ENCODE peak calls at places on chromosomes 12 and 14, in four cellular contexts. K is HepG2, P is HCT116, V is K562. M is an unnamed sample.

GRCh38 chr12:38664661-38665269 is 240.6 kb downstream of the CPNE8 start:
- DNase-seq in V (no peak), K (peak), P (peak), M (peak)

GRCh38 chr14:100851946-100852620 is 26.2 kb downstream of the MEG3 start:
- DNase-seq in V (peak), K (no peak), P (no peak), M (no peak)

GRCh38 chr12:124837958-124838803 is 25.5 kb downstream of the SCARB1 start:
- DNase-seq in V (no peak), P (peak), K (peak), M (peak)

GRCh38 chr14:42004321-42004720 is 397.6 kb downstream of the LRFN5 start:
- DNase-seq in P (no peak), V (no peak), K (no peak), M (no peak)

GRCh38 chr14:105169776-105170655 is 1.4 kb upstream of the JAG2 start:
- DNase-seq in P (no peak), V (no peak), K (no peak), M (no peak)

GRCh38 chr12:48118491-48118890 is 673 bp upstream of the PFKM start:
- DNase-seq in V (peak), K (no peak), P (no peak), M (no peak)

GRCh38 chr14:64324461-64325255 is 30.5 kb upstream of the ESR2 start:
- DNase-seq in K (no peak), V (no peak), P (no peak), M (no peak)

GRCh38 chr12:110366474-110367208 is 36.9 kb downstream of the ANAPC7 start:
- DNase-seq in P (no peak), V (no peak), K (no peak), M (no peak)

GRCh38 chr12:16605666-16606116 is 271 bp downstream of the LMO3 start:
- DNase-seq in V (no peak), K (peak), P (no peak), M (peak)

GRCh38 chr12:58765653-58766554 is 154.4 kb downstream of the LRIG3 start:
- DNase-seq in K (peak), V (no peak), P (no peak), M (no peak)

GRCh38 chr12:29309320-29309902 is 71.6 kb downstream of the ERGIC2 start:
- DNase-seq in K (no peak), V (no peak), P (peak), M (peak)

GRCh38 chr14:101442451-101442850 is 118.8 kb upstream of the DIO3 start:
- DNase-seq in K (no peak), P (no peak), V (no peak), M (no peak)

GRCh38 chr14:36300337-36300736 is 20.1 kb downstream of the MBIP start:
- DNase-seq in V (no peak), K (peak), P (no peak), M (no peak)

GRCh38 chr12:75814856-75815754 is 216.5 kb downstream of the PHLDA1 start:
- DNase-seq in V (no peak), P (no peak), K (no peak), M (no peak)

GRCh38 chr14:68978550-68978911 is 571 bp downstream of the ACTN1 start:
- DNase-seq in K (no peak), P (no peak), V (peak), M (peak)

GRCh38 chr12:75704208-75704607 is 192.8 kb upstream of the KRR1 start:
- DNase-seq in P (peak), V (no peak), K (no peak), M (no peak)

GRCh38 chr12:43882578-43883178 is 46.8 kb downstream of the TMEM117 start:
- DNase-seq in V (peak), K (peak), P (peak), M (peak)

GRCh38 chr14:35155962-35156361 is 33.6 kb downstream of the PRORP start:
- DNase-seq in V (no peak), P (no peak), K (no peak), M (no peak)

GRCh38 chr14:104445832-104446381 is 133.7 kb upstream of the C14orf180 start:
- DNase-seq in K (no peak), P (no peak), V (no peak), M (no peak)

GRCh38 chr12:24494401-24494800 is 454.5 kb downstream of the BCAT1 start:
- DNase-seq in P (no peak), V (no peak), K (no peak), M (no peak)

GRCh38 chr14:22824711-22825359 is 4.9 kb upstream of the MRPL52 start:
- DNase-seq in P (peak), V (peak), K (peak), M (no peak)

GRCh38 chr14:86217523-86217922 is 687.6 kb downstream of the FLRT2 start:
- DNase-seq in V (no peak), K (no peak), P (no peak), M (no peak)

GRCh38 chr12:45268672-45269406 is 52.9 kb downstream of the ANO6 start:
- DNase-seq in P (peak), K (peak), V (peak), M (peak)

GRCh38 chr14:78446807-78447206 is 276.6 kb downstream of the NRXN3 start:
- DNase-seq in K (no peak), P (no peak), V (no peak), M (peak)

GRCh38 chr14:72751276-72752033 is 142.4 kb downstream of the DPF3 start:
- DNase-seq in P (no peak), K (no peak), V (no peak), M (no peak)

GRCh38 chr14:37453985-37454384 is 141.1 kb downstream of the FOXA1 start:
- DNase-seq in V (no peak), P (no peak), K (no peak), M (no peak)

GRCh38 chr14:55245657-55246268 is 25.5 kb upstream of the FBXO34 start:
- DNase-seq in K (peak), P (peak), V (no peak), M (peak)

GRCh38 chr12:105860556-105861207 is 278.1 kb downstream of the NUAK1 start:
- DNase-seq in K (peak), V (no peak), P (no peak), M (peak)

GRCh38 chr14:88198441-88198840 is 124.6 kb downstream of the KCNK10 start:
- DNase-seq in K (no peak), P (no peak), V (no peak), M (no peak)

GRCh38 chr12:13573698-13574321 is 377.3 kb downstream of the EMP1 start:
- DNase-seq in K (no peak), P (peak), V (no peak), M (no peak)

GRCh38 chr12:21545557-21545956 is 19.5 kb downstream of the SPX start:
- DNase-seq in K (no peak), V (no peak), P (no peak), M (no peak)

GRCh38 chr14:68951800-68952540 is 27.1 kb downstream of the ACTN1 start:
- DNase-seq in V (no peak), P (no peak), K (no peak), M (no peak)

GRCh38 chr12:124680863-124681778 is 113.7 kb upstream of the NCOR2 start:
- DNase-seq in K (peak), V (peak), P (peak), M (no peak)

GRCh38 chr12:62194031-62194430 is 66.2 kb upstream of the USP15 start:
- DNase-seq in P (no peak), K (peak), V (no peak), M (no peak)

GRCh38 chr12:62192486-62193250 is 67.5 kb upstream of the USP15 start:
- DNase-seq in P (peak), V (peak), K (peak), M (peak)

GRCh38 chr12:62194616-62195015 is 65.6 kb upstream of the USP15 start:
- DNase-seq in K (no peak), V (no peak), P (no peak), M (no peak)

GRCh38 chr12:62191747-62192485 is 68.3 kb upstream of the USP15 start:
- DNase-seq in K (no peak), P (no peak), V (no peak), M (no peak)

GRCh38 chr12:62196146-62196545 is 64.1 kb upstream of the USP15 start:
- DNase-seq in K (no peak), P (no peak), V (no peak), M (no peak)
- TF ChIP-seq JUND in K (no peak), P (no peak), V (no peak), M (no peak)

GRCh38 chr14:53037016-53037415 is 86.2 kb upstream of the FERMT2 start:
- DNase-seq in V (no peak), P (no peak), K (no peak), M (no peak)

GRCh38 chr14:53034036-53034435 is 83.2 kb upstream of the FERMT2 start:
- DNase-seq in P (no peak), V (no peak), K (no peak), M (no peak)

GRCh38 chr14:53034688-53035087 is 83.8 kb upstream of the FERMT2 start:
- DNase-seq in P (no peak), K (no peak), V (no peak), M (no peak)

GRCh38 chr14:53035336-53035735 is 84.5 kb upstream of the FERMT2 start:
- DNase-seq in V (no peak), K (no peak), P (no peak), M (no peak)

GRCh38 chr14:53035796-53036195 is 84.9 kb upstream of the FERMT2 start:
- DNase-seq in K (no peak), V (no peak), P (no peak), M (no peak)
- TF ChIP-seq JUND in K (no peak), V (no peak), P (no peak), M (no peak)

GRCh38 chr14:58238252-58239247 is 6.1 kb upstream of the PSMA3 start:
- DNase-seq in V (peak), K (no peak), P (no peak), M (no peak)

GRCh38 chr14:58245562-58245961 is 919 bp downstream of the PSMA3 start:
- DNase-seq in P (no peak), K (no peak), V (no peak), M (no peak)

GRCh38 chr14:58239259-58240210 is 5.1 kb upstream of the PSMA3 start:
- DNase-seq in V (peak), P (peak), K (peak), M (peak)

GRCh38 chr14:58244556-58245387 is at the start of gene PSMA3:
- DNase-seq in P (peak), V (peak), K (peak), M (peak)

GRCh38 chr14:58243790-58244555 is 670 bp upstream of the PSMA3 start:
- DNase-seq in K (peak), V (no peak), P (peak), M (no peak)
- TF ChIP-seq JUND in K (no peak), V (no peak), P (no peak), M (no peak)

GRCh38 chr12:68675098-68675842 is 11.5 kb upstream of the NUP107 start:
- DNase-seq in P (no peak), V (peak), K (no peak), M (no peak)
- TF ChIP-seq JUND in P (no peak), V (no peak), K (no peak), M (no peak)

GRCh38 chr14:91207008-91207407 is 37.5 kb downstream of the GPR68 start:
- DNase-seq in K (no peak), P (no peak), V (no peak), M (peak)
- TF ChIP-seq JUND in K (no peak), P (no peak), V (no peak), M (no peak)